ENCODE peak calls at places on chromosomes 3 and 15, in nine cellular contexts. L is WTC11; Q is dorsolateral prefrontal cortex; F is fibroblast of mammary gland; Z is NCI-H82; R is thyroid gland; I is posterior vena cava; E is CD4-positive, alpha-beta T cell; J is fibroblast of gingiva. O is an unnamed sample.

GRCh38 chr3:42988097-42988496 is 9.0 kb downstream of the GASK1A start:
- DNase-seq in J (no peak), R (no peak), E (no peak), Z (no peak), L (no peak), F (no peak), I (no peak), Q (no peak), O (no peak)

GRCh38 chr3:31945738-31946052 is 35.4 kb downstream of the OSBPL10 start:
- DNase-seq in I (no peak), L (no peak), F (peak), Q (no peak), J (peak), R (no peak), E (no peak), Z (no peak), O (no peak)

GRCh38 chr3:186589115-186589514 is 18.6 kb downstream of the DNAJB11 start:
- DNase-seq in E (no peak), F (peak), L (no peak), Q (no peak), R (no peak), Z (no peak), I (no peak), J (peak), O (no peak)

GRCh38 chr3:18558526-18558925 is 133.4 kb upstream of the SATB1 start:
- DNase-seq in L (no peak), Q (no peak), Z (no peak), R (no peak), J (no peak), E (no peak), I (no peak), F (no peak), O (no peak)

GRCh38 chr15:89332446-89332845 is 2.2 kb downstream of the POLG start:
- DNase-seq in L (peak), J (no peak), I (no peak), E (no peak), F (peak), Z (peak), Q (no peak), R (no peak), O (no peak)

GRCh38 chr3:170144437-170144843 is 37.1 kb downstream of the PHC3 start:
- DNase-seq in E (no peak), I (no peak), J (no peak), L (no peak), Z (no peak), R (no peak), F (peak), Q (no peak), O (no peak)

GRCh38 chr3:100637197-100637631 is 27.8 kb downstream of the ADGRG7 start:
- DNase-seq in E (no peak), L (no peak), J (no peak), Q (no peak), R (no peak), Z (no peak), I (no peak), F (peak), O (no peak)

GRCh38 chr3:101836907-101837598 is 12.3 kb upstream of the NFKBIZ start:
- DNase-seq in L (no peak), R (no peak), Q (no peak), J (peak), E (no peak), Z (no peak), I (no peak), F (peak), O (no peak)

GRCh38 chr15:83845230-83845629 is 191.3 kb downstream of the ADAMTSL3 start:
- DNase-seq in L (no peak), Z (no peak), F (peak), J (peak), Q (no peak), E (no peak), I (no peak), R (no peak), O (no peak)

GRCh38 chr3:3648961-3649360 is 150.3 kb upstream of the LRRN1 start:
- DNase-seq in Q (no peak), I (no peak), R (no peak), Z (peak), L (no peak), J (no peak), F (no peak), E (no peak), O (no peak)

GRCh38 chr15:45670511-45670910 is 35.7 kb downstream of the SQOR start:
- DNase-seq in Q (no peak), I (no peak), E (no peak), Z (no peak), R (no peak), L (no peak), J (peak), F (peak), O (no peak)

O was measured in DMS79.